ENCODE peak calls at places on chromosomes 2 and 18, in nine cellular contexts. M, A, Q, X, C, R, Z, E and K are unnamed samples.

GRCh38 chr2:209463226-209463625 is 39.4 kb downstream of the MAP2 start:
- DNase-seq in M (no peak), A (no peak), Q (no peak), X (no peak), C (no peak), R (peak), Z (no peak), E (no peak), K (no peak)

GRCh38 chr2:215817046-215817445 is 196.3 kb downstream of the MREG start:
- DNase-seq in M (no peak), A (no peak), Q (no peak), X (no peak), C (no peak), R (no peak), Z (no peak), E (no peak), K (no peak)

GRCh38 chr18:59143441-59143840 is 3.8 kb downstream of the SEC11C start:
- DNase-seq in M (peak), A (no peak), Q (no peak), X (no peak), C (no peak), R (no peak), Z (no peak), E (no peak), K (peak)

GRCh38 chr2:230885467-230886130 is 20.9 kb downstream of the ITM2C start:
- DNase-seq in M (no peak), A (no peak), Q (no peak), X (no peak), C (no peak), R (peak), Z (no peak), E (peak), K (peak)

GRCh38 chr2:173159794-173160463 is 84.3 kb downstream of the MAP3K20 start:
- DNase-seq in M (peak), A (peak), Q (peak), X (peak), C (peak), R (peak), Z (no peak), E (peak), K (peak)

GRCh38 chr18:9619990-9620389 is 5.6 kb upstream of the PPP4R1 start:
- DNase-seq in M (peak), A (no peak), Q (no peak), X (no peak), C (no peak), R (no peak), Z (no peak), E (peak), K (no peak)

GRCh38 chr2:98476192-98476868 is 31.7 kb downstream of the INPP4A start:
- DNase-seq in M (no peak), A (no peak), Q (no peak), X (peak), C (no peak), R (no peak), Z (no peak), E (no peak), K (peak)

GRCh38 chr18:45957100-45957499 is 10.0 kb downstream of the EPG5 start:
- DNase-seq in M (peak), A (no peak), Q (no peak), X (no peak), C (no peak), R (no peak), Z (no peak), E (peak), K (peak)

GRCh38 chr2:26396734-26397298 is 4.9 kb upstream of the DRC1 start:
- DNase-seq in M (no peak), A (no peak), Q (no peak), X (no peak), C (no peak), R (no peak), Z (no peak), E (no peak), K (no peak)

GRCh38 chr18:62612246-62612645 is 89.4 kb downstream of the ZCCHC2 start:
- DNase-seq in M (no peak), A (no peak), Q (no peak), X (no peak), C (peak), R (no peak), Z (no peak), E (no peak), K (no peak)

GRCh38 chr18:5630057-5630765 is 86.4 kb upstream of the EPB41L3 start:
- DNase-seq in M (peak), A (peak), Q (no peak), X (peak), C (peak), R (peak), Z (no peak), E (no peak), K (no peak)

GRCh38 chr2:12484536-12485115 is 232.1 kb upstream of the TRIB2 start:
- DNase-seq in M (peak), A (no peak), Q (no peak), X (no peak), C (no peak), R (no peak), Z (no peak), E (no peak), K (peak)

GRCh38 chr18:3552305-3552704 is 102.3 kb downstream of the TGIF1 start:
- DNase-seq in M (no peak), A (no peak), Q (no peak), X (no peak), C (no peak), R (no peak), Z (no peak), E (no peak), K (no peak)

GRCh38 chr2:17521621-17522020 is 3.4 kb upstream of the RAD51AP2 start:
- DNase-seq in M (no peak), A (no peak), Q (no peak), X (no peak), C (no peak), R (no peak), Z (no peak), E (no peak), K (no peak)

GRCh38 chr18:58314284-58314683 is 270.3 kb downstream of the NEDD4L start:
- DNase-seq in M (peak), A (peak), Q (peak), X (peak), C (no peak), R (no peak), Z (no peak), E (peak), K (peak)

GRCh38 chr18:9536354-9537152 is 61.2 kb downstream of the RALBP1 start:
- DNase-seq in M (peak), A (no peak), Q (no peak), X (peak), C (no peak), R (no peak), Z (no peak), E (no peak), K (peak)

GRCh38 chr2:147473075-147473474 is 371.8 kb upstream of the ACVR2A start:
- DNase-seq in M (no peak), A (no peak), Q (no peak), X (no peak), C (no peak), R (no peak), Z (no peak), E (no peak), K (no peak)

GRCh38 chr2:229087843-229088520 is 183.1 kb downstream of the PID1 start:
- DNase-seq in M (no peak), A (no peak), Q (no peak), X (peak), C (no peak), R (no peak), Z (no peak), E (no peak), K (no peak)

GRCh38 chr2:196335238-196335637 is 163.9 kb upstream of the STK17B start:
- DNase-seq in M (peak), A (no peak), Q (no peak), X (peak), C (no peak), R (peak), Z (no peak), E (peak), K (peak)

GRCh38 chr18:73119574-73119973 is 251.8 kb upstream of the NETO1 start:
- DNase-seq in M (no peak), A (no peak), Q (no peak), X (no peak), C (no peak), R (no peak), Z (no peak), E (no peak), K (no peak)

GRCh38 chr2:95384854-95385569 is 17.5 kb upstream of the FAHD2A start:
- DNase-seq in M (no peak), A (peak), Q (no peak), X (no peak), C (peak), R (peak), Z (no peak), E (peak), K (peak)

GRCh38 chr2:235232474-235233435 is 261.1 kb upstream of the AGAP1 start:
- DNase-seq in M (no peak), A (peak), Q (no peak), X (no peak), C (no peak), R (no peak), Z (no peak), E (no peak), K (no peak)

GRCh38 chr18:59801576-59801975 is 98.2 kb upstream of the PMAIP1 start:
- DNase-seq in M (no peak), A (no peak), Q (no peak), X (no peak), C (no peak), R (no peak), Z (no peak), E (no peak), K (no peak)

GRCh38 chr2:48733067-48733503 is 22.4 kb downstream of the LHCGR start:
- DNase-seq in M (no peak), A (no peak), Q (no peak), X (no peak), C (no peak), R (no peak), Z (no peak), E (no peak), K (no peak)

GRCh38 chr2:138121769-138122661 is 157.7 kb downstream of the HNMT start:
- DNase-seq in M (no peak), A (no peak), Q (no peak), X (peak), C (no peak), R (no peak), Z (no peak), E (no peak), K (no peak)

GRCh38 chr18:34400837-34401236 is 176.1 kb upstream of the NOL4 start:
- DNase-seq in M (no peak), A (no peak), Q (no peak), X (no peak), C (no peak), R (no peak), Z (no peak), E (no peak), K (no peak)

GRCh38 chr18:54679318-54680149 is 88.5 kb downstream of the DYNAP start:
- DNase-seq in M (peak), A (no peak), Q (peak), X (peak), C (no peak), R (peak), Z (no peak), E (peak), K (peak)

GRCh38 chr2:212193066-212193465 is 345.5 kb downstream of the ERBB4 start:
- DNase-seq in M (no peak), A (no peak), Q (no peak), X (no peak), C (no peak), R (no peak), Z (no peak), E (no peak), K (no peak)

GRCh38 chr2:3587432-3587831 is 7.5 kb upstream of the COLEC11 start:
- DNase-seq in M (no peak), A (no peak), Q (no peak), X (peak), C (peak), R (no peak), Z (no peak), E (peak), K (no peak)

GRCh38 chr2:239349448-239350135 is 51.2 kb downstream of the HDAC4 start:
- DNase-seq in M (no peak), A (no peak), Q (no peak), X (peak), C (peak), R (no peak), Z (no peak), E (no peak), K (no peak)

GRCh38 chr2:203722411-203722810 is 16.0 kb downstream of the CD28 start:
- DNase-seq in M (peak), A (no peak), Q (no peak), X (peak), C (no peak), R (no peak), Z (no peak), E (no peak), K (peak)

GRCh38 chr18:36662000-36662399 is 166.8 kb downstream of the TPGS2 start:
- DNase-seq in M (peak), A (no peak), Q (no peak), X (no peak), C (no peak), R (peak), Z (no peak), E (peak), K (peak)

GRCh38 chr2:68465081-68465916 is 1.8 kb downstream of the FBXO48 start:
- DNase-seq in M (peak), A (no peak), Q (no peak), X (peak), C (no peak), R (no peak), Z (no peak), E (peak), K (peak)

GRCh38 chr2:217784996-217785543 is 217.7 kb downstream of the TNS1 start:
- DNase-seq in M (no peak), A (no peak), Q (no peak), X (no peak), C (no peak), R (no peak), Z (no peak), E (no peak), K (no peak)

GRCh38 chr2:209640358-209640757 is 131.3 kb upstream of the UNC80 start:
- DNase-seq in M (no peak), A (no peak), Q (no peak), X (peak), C (no peak), R (no peak), Z (no peak), E (no peak), K (peak)

GRCh38 chr2:237471457-237472186 is 15.4 kb upstream of the MLPH start:
- DNase-seq in M (peak), A (no peak), Q (peak), X (no peak), C (no peak), R (peak), Z (no peak), E (peak), K (peak)
- TF ChIP-seq CTCF in M (peak), A (peak), Q (peak), X (peak), C (no peak), R (peak), Z (no peak), E (peak), K (peak)

DNA sequence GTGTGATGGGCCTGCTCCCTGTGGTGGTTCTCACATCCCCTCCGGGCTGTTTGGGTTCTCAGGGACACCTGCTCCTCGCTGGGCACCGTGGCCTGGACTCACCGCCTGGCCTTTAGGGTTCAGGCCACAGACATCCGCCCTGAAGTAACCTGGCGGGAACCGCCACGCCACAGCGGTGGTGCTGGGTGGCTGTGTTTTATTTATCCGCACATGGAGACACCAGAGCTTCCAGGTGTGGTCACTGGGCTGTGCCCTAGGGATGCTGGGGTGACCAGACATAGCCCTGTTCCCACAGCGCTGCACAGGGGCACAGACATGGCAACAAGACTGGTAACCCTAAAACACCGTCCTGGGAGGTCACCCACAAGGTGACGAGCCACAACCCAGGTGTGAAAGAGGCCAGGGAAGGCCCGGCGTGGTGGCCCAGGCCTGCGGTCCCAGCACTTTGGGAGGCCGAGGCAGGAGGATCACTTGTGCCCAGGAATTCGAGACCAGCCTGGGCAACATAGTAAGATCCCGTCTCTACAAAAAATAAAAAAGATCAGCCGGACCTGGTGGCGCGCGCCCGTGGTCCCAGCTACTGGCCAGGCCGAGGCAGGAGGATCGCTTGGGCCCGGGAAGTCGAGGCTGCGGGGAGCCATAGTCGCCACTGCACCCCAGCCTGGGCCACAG is 649 bp upstream of the HSBP1L1 start:
- DNase-seq in M (no peak), A (no peak), Q (no peak), X (no peak), C (no peak), R (no peak), Z (no peak), E (no peak), K (no peak)
- H3K4me3 ChIP-seq in M (peak), A (peak), Q (peak), X (peak), C (no peak), R (peak), Z (peak), E (no peak), K (peak)

DNA sequence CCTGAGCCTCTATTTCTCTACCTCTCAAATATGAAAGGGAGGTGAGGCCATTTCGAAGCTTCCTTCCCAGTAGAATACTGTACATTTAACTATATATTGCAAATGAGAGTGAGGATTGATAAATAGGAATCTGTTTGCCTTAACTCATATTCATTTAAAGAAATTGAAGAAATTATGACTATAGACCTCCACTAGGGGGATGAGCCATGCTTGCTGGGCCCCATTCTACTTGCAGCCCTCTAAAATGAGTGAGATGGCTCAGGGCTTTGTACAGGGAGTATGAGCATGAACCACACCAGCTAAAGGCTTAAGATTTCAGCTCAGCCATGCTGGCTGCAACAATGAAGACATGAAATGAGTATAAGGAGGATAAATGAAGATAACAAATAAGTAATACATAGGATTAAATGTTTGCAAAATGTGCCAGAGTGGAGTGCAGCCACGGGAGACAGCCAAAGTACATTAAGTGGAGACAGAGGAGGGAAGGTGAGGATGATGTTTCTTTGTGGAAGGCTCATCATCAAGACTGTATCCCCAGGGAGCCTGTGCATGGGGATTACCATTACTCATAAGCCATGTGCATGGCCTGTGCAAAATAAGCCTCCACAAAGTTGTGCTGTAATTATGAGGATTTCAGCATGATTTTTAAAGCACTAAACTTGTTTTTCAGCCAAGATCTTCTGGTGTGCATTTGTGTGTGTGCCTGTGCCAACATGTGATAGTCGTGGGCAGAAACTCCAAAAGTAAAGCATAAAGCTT is 300.8 kb downstream of the CNTNAP5 start:
- DNase-seq in M (no peak), A (no peak), Q (no peak), X (no peak), C (no peak), R (peak), Z (no peak), E (no peak), K (peak)
- TF ChIP-seq CTCF in M (no peak), A (peak), Q (no peak), X (no peak), C (no peak), R (peak), Z (no peak), E (peak), K (no peak)

DNA sequence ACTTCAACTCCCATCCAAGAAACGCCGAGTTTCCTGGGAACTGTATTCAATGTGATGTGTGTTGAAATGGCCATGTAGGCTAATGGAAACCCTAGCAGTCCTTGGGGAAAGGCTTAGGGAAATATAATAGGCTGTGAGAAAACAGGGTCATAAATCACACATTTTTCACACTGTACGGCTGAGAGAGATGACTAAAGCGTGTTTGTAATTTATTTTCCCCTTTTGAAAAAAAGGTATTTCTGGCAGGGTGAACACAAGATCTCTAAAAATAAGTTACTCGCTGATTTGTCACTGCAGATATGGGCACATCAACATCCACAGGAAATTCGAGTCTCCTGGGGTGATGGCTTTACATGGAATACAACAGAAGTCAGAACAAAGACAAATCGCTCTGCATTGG is 109.6 kb upstream of the ST6GAL2 start:
- DNase-seq in M (peak), A (no peak), Q (no peak), X (no peak), C (no peak), R (no peak), Z (no peak), E (peak), K (peak)
- H3K4me3 ChIP-seq in M (no peak), A (no peak), Q (no peak), X (no peak), C (no peak), R (no peak), Z (no peak), E (no peak), K (no peak)

DNA sequence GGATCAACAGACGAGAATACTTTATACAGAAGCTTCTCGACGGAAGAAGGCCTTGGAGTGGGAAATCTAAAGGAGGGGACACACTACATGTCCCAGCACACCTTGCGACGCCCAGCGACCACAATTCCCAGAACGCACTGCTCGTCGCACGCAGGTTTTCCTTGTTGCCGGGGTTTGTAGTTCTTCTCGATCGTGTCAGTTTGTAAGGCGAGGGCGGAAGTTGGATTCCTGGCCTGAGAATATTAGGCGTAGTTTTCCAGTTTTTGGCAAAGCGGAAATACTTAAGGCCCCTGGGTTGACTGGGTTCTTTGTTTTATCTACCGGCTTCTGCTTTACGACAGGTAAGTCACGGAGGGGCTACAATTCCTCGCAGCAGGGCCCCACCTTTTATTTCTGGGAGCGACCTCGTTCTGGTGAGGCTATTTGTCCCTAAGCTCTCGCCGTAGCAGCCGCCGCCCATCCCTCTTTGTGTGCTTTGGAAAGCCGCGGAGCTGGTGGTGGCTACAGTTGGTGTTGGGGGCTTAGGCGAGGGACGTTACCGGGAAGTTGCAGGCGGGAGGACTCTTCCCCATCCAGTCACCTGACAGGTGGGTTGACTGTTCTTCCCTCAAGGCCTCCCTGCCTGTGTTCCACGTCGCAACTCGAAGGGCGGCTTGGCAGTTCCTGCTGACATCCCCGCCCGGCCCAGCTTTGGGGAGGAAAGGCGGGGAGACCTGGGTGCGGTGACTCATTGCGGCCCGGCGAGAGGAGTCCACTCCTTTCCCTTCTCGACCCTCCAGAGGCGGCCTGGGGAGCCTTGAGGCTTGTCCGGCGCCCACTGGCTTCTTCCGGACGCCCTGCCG is at the start of gene DYNC1I2:
- DNase-seq in M (peak), A (peak), Q (peak), X (peak), C (peak), R (peak), Z (peak), E (peak), K (peak)
- TF ChIP-seq CTCF in M (no peak), A (no peak), Q (no peak), X (no peak), C (no peak), R (no peak), Z (no peak), E (no peak), K (no peak)